ENCODE peak calls at places on chromosomes 11 and 22, in seven cellular contexts. Y, M, Q, B, K, X and W are unnamed samples.

GRCh38 chr11:95596011-95596489 is 193.5 kb downstream of the FAM76B start:
- DNase-seq in B (peak; percentile 69), X (peak; percentile 38), Q (no peak), M (no peak), Y (no peak), K (no peak), W (no peak)

GRCh38 chr11:45580399-45580798 is 85.0 kb downstream of the CHST1 start:
- DNase-seq in Y (peak; percentile 66), X (peak; percentile 62), B (peak; percentile 25), K (no peak), Q (no peak), M (no peak), W (peak; percentile 5)

GRCh38 chr11:36509265-36509664 is 807 bp downstream of the TRAF6 start:
- DNase-seq in X (peak; percentile 26), B (peak; percentile 57), Q (no peak), M (peak; percentile 19), Y (peak; percentile 35), K (no peak), W (no peak)

GRCh38 chr22:42639541-42640241 is 710 bp downstream of the ATP5MGL start:
- DNase-seq in Q (no peak), Y (no peak), M (no peak), B (peak; percentile 57), X (peak; percentile 45), K (no peak), W (no peak)

GRCh38 chr11:95788921-95789505 is 569 bp downstream of the FAM76B start:
- DNase-seq in Q (peak; percentile 13), Y (peak; percentile 78), M (peak; percentile 63), K (no peak), B (peak; percentile 57), X (peak; percentile 47), W (no peak)

GRCh38 chr11:44310456-44311272 is 725 bp upstream of the ALX4 start:
- DNase-seq in B (no peak), M (no peak), Y (peak; percentile 84), X (no peak), K (no peak), Q (no peak), W (no peak)

GRCh38 chr22:21726650-21727049 is 8.9 kb downstream of the YPEL1 start:
- DNase-seq in X (no peak), B (no peak), K (no peak), M (peak; percentile 79), Y (peak; percentile 87), Q (peak; percentile 17), W (no peak)

GRCh38 chr11:45850446-45850845 is 3.2 kb downstream of the CRY2 start:
- DNase-seq in X (peak; percentile 35), Y (no peak), Q (no peak), K (no peak), B (peak; percentile 64), M (no peak), W (no peak)

GRCh38 chr11:95877288-95877687 is 46.6 kb downstream of the MTMR2 start:
- DNase-seq in Y (no peak), M (no peak), X (peak; percentile 91), Q (no peak), K (no peak), B (peak; percentile 100), W (no peak)

GRCh38 chr22:39627865-39628562 is 57.5 kb downstream of the CACNA1I start:
- DNase-seq in B (no peak), Q (no peak), K (no peak), Y (no peak), M (no peak), X (no peak), W (no peak)

GRCh38 chr22:27766679-27767078 is 34.9 kb downstream of the MN1 start:
- DNase-seq in M (no peak), Q (no peak), Y (no peak), B (no peak), X (no peak), K (no peak), W (no peak)

GRCh38 chr11:128924109-128924508 is 18.6 kb downstream of the TP53AIP1 start:
- DNase-seq in K (no peak), X (no peak), B (no peak), Q (no peak), Y (no peak), M (no peak), W (no peak)

GRCh38 chr22:49767355-49768062 is 60.2 kb downstream of the BRD1 start:
- DNase-seq in M (peak; percentile 72), B (peak; percentile 38), Y (peak; percentile 82), Q (peak; percentile 13), X (peak; percentile 71), K (peak; percentile 14), W (peak; percentile 29)

GRCh38 chr22:23187201-23187600 is 6.9 kb downstream of the BCR start:
- DNase-seq in K (no peak), M (no peak), X (no peak), Q (no peak), Y (no peak), B (no peak), W (peak; percentile 5)

GRCh38 chr11:115197433-115197832 is 306.8 kb downstream of the CADM1 start:
- DNase-seq in Y (no peak), Q (no peak), K (no peak), M (no peak), X (no peak), B (peak; percentile 53), W (no peak)

GRCh38 chr11:101866619-101867491 is 48.0 kb upstream of the CEP126 start:
- DNase-seq in Y (no peak), K (no peak), M (no peak), X (no peak), B (peak; percentile 84), Q (no peak), W (no peak)

GRCh38 chr11:130611791-130612251 is 163.4 kb downstream of the ADAMTS15 start:
- DNase-seq in Q (no peak), K (no peak), M (no peak), Y (no peak), X (peak; percentile 59), B (peak; percentile 87), W (no peak)

GRCh38 chr11:111454561-111455192 is 57.5 kb downstream of the BTG4 start:
- DNase-seq in X (peak; percentile 60), Y (peak; percentile 88), Q (peak; percentile 46), M (peak; percentile 60), B (peak; percentile 50), K (no peak), W (peak; percentile 59)

GRCh38 chr11:14409891-14410290 is 50.9 kb upstream of the RRAS2 start:
- DNase-seq in M (no peak), Q (no peak), Y (no peak), B (no peak), X (no peak), K (no peak), W (no peak)

GRCh38 chr11:14411818-14412217 is 52.8 kb upstream of the RRAS2 start:
- DNase-seq in M (no peak), X (peak; percentile 84), Y (no peak), K (no peak), Q (no peak), B (peak; percentile 82), W (no peak)

GRCh38 chr11:14413307-14414072 is 54.5 kb upstream of the RRAS2 start:
- DNase-seq in Y (peak; percentile 86), M (no peak), Q (no peak), X (peak; percentile 82), K (no peak), B (peak; percentile 93), W (no peak)

DNA sequence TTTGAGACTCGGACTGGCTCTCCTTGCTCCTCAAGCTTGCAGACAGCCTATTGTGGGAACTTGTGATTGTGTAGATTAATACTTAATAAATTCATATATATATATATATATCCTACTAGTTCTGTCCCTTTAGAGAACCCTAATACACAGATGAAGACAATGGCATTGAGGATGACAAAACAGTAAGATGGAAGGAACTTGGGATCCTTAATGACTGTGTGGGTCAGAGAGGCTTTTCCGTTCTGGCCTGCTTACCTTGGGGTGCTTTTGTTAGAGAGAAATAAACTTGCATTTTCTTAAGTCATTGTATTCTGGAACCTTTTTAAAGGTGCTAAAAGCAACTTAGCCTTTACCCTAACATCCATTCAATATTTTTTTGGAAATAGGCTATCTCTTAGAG is 49.6 kb upstream of the RRAS2 start:
- DNase-seq in B (no peak), Q (no peak), X (no peak), K (no peak), Y (no peak), M (no peak), W (no peak)
- H3K4me3 ChIP-seq in B (no peak overlapping the region), Q (no peak overlapping the region), X (no peak overlapping the region), K (no peak overlapping the region), Y (no peak overlapping the region), M (no peak overlapping the region), W (no peak overlapping the region)

GRCh38 chr22:47113880-47114415 is 351.5 kb downstream of the TBC1D22A start:
- DNase-seq in X (no peak), Q (no peak), M (no peak), B (no peak), K (no peak), Y (no peak), W (peak; percentile 9)
- TF ChIP-seq CTCF in X (no peak), Q (no peak), M (no peak), B (no peak), K (no peak), Y (no peak), W (no peak)

GRCh38 chr11:34300571-34301295 is 57.1 kb downstream of the ABTB2 start:
- DNase-seq in Y (no peak), Q (no peak), K (no peak), B (peak; percentile 74), M (no peak), X (no peak), W (no peak)
- H3K4me3 ChIP-seq in Y (no peak overlapping the region), Q (no peak overlapping the region), K (no peak overlapping the region), B (no peak overlapping the region), M (no peak overlapping the region), X (no peak overlapping the region), W (no peak overlapping the region)

GRCh38 chr22:38201371-38201717 is 450 bp upstream of the MAFF start:
- DNase-seq in M (no peak), Y (no peak), B (no peak), Q (no peak), K (no peak), X (no peak), W (no peak)

GRCh38 chr22:38203855-38204497 is 2.2 kb downstream of the MAFF start:
- DNase-seq in K (no peak), Y (no peak), Q (no peak), M (peak; percentile 35), X (no peak), B (peak; percentile 65), W (no peak)

GRCh38 chr22:38201718-38202436 is at the start of gene MAFF:
- DNase-seq in Y (peak; percentile 97), B (peak; percentile 95), Q (peak; percentile 98), M (peak; percentile 94), K (peak; percentile 98), X (peak; percentile 99), W (peak; percentile 97)

GRCh38 chr22:38203090-38203810 is 1.5 kb downstream of the MAFF start:
- DNase-seq in B (peak; percentile 33), M (peak; percentile 32), X (no peak), Q (peak; percentile 85), K (peak; percentile 71), Y (peak; percentile 68), W (peak; percentile 86)

GRCh38 chr22:38202437-38203089 is 769 bp downstream of the MAFF start:
- DNase-seq in K (peak; percentile 94), B (peak; percentile 84), Q (peak; percentile 88), Y (peak; percentile 72), M (peak; percentile 67), X (peak; percentile 96), W (peak; percentile 90)
- TF ChIP-seq CTCF in K (peak; percentile 31), B (no peak), Q (no peak), Y (peak; percentile 26), M (peak; percentile 41), X (no peak), W (no peak)